ENCODE peak calls at places on chromosomes 5 and 9, in seven cellular contexts. V, J, K, N, T, B and P are unnamed samples. For H3K36me3 and H3K4me1, the result is how much of the 10 kb centered on the place peaks cover.

GRCh38 chr9:106980551-106981101 is 117.7 kb downstream of the ZNF462 start:
- DNase-seq in V (no peak), J (no peak), K (no peak), N (no peak), T (no peak), B (no peak), P (no peak)

GRCh38 chr9:112348257-112348992 is 15.0 kb upstream of the PTBP3 start:
- DNase-seq in V (peak), J (peak), K (no peak), N (peak), T (peak), B (peak), P (peak)

GRCh38 chr5:157212307-157212706 is 31.7 kb downstream of the ITK start:
- DNase-seq in V (no peak), J (no peak), K (no peak), N (no peak), T (no peak), B (no peak), P (no peak)

GRCh38 chr5:16849181-16849580 is 86.9 kb downstream of the MYO10 start:
- DNase-seq in V (no peak), J (no peak), K (no peak), N (no peak), T (no peak), B (no peak), P (no peak)

GRCh38 chr5:135253601-135254165 is 145.3 kb downstream of the MACROH2A1 start:
- DNase-seq in V (no peak), J (no peak), K (no peak), N (no peak), T (no peak), B (no peak), P (no peak)

GRCh38 chr5:14958196-14958595 is 86.6 kb upstream of the ANKH start:
- DNase-seq in V (no peak), J (no peak), K (no peak), N (no peak), T (no peak), B (no peak), P (no peak)

GRCh38 chr9:976805-977360 is 428 bp downstream of the DMRT3 start:
- DNase-seq in V (no peak), J (no peak), K (no peak), N (no peak), T (no peak), B (peak), P (no peak)

GRCh38 chr9:4796988-4797956 is 4.5 kb downstream of the RCL1 start:
- DNase-seq in V (no peak), J (no peak), K (peak), N (no peak), T (no peak), B (peak), P (peak)

GRCh38 chr9:111621895-111622480 is 9.1 kb upstream of the DNAJC25 start:
- DNase-seq in V (no peak), J (no peak), K (peak), N (no peak), T (no peak), B (peak), P (no peak)

GRCh38 chr9:105439428-105439827 is 8.4 kb upstream of the FSD1L start:
- DNase-seq in V (no peak), J (no peak), K (no peak), N (no peak), T (no peak), B (no peak), P (no peak)

GRCh38 chr5:56012281-56012963 is 17.7 kb upstream of the IL6ST start:
- DNase-seq in V (no peak), J (peak), K (no peak), N (no peak), T (no peak), B (no peak), P (peak)

GRCh38 chr9:38355526-38356120 is 36.9 kb upstream of the ALDH1B1 start:
- DNase-seq in V (no peak), J (no peak), K (no peak), N (no peak), T (no peak), B (no peak), P (no peak)

GRCh38 chr9:99377790-99378775 is 156.0 kb downstream of the SEC61B start:
- DNase-seq in V (no peak), J (no peak), K (no peak), N (no peak), T (no peak), B (peak), P (no peak)

GRCh38 chr5:39586185-39586584 is 161.4 kb upstream of the DAB2 start:
- DNase-seq in V (no peak), J (no peak), K (no peak), N (no peak), T (no peak), B (no peak), P (no peak)
- H3K36me3 ChIP-seq in V (under half), J (under half), K (under half), N (under half), T (under half), B (under half), P (under half)

GRCh38 chr9:77982985-77983662 is 48.5 kb downstream of the GNAQ start:
- DNase-seq in V (no peak), J (no peak), K (no peak), N (no peak), T (no peak), B (no peak), P (no peak)

GRCh38 chr9:77978086-77978781 is 53.4 kb downstream of the GNAQ start:
- DNase-seq in V (no peak), J (no peak), K (no peak), N (no peak), T (no peak), B (no peak), P (no peak)

GRCh38 chr9:77980622-77981021 is 51.0 kb downstream of the GNAQ start:
- DNase-seq in V (no peak), J (no peak), K (no peak), N (no peak), T (no peak), B (no peak), P (no peak)

GRCh38 chr9:77981907-77982306 is 49.7 kb downstream of the GNAQ start:
- DNase-seq in V (no peak), J (no peak), K (no peak), N (no peak), T (no peak), B (no peak), P (no peak)

GRCh38 chr9:77981332-77981731 is 50.3 kb downstream of the GNAQ start:
- DNase-seq in V (no peak), J (no peak), K (peak), N (no peak), T (no peak), B (peak), P (peak)
- H3K4me1 ChIP-seq in V (under half), J (half or more), K (under half), N (under half), T (under half), B (under half), P (half or more)

DNA sequence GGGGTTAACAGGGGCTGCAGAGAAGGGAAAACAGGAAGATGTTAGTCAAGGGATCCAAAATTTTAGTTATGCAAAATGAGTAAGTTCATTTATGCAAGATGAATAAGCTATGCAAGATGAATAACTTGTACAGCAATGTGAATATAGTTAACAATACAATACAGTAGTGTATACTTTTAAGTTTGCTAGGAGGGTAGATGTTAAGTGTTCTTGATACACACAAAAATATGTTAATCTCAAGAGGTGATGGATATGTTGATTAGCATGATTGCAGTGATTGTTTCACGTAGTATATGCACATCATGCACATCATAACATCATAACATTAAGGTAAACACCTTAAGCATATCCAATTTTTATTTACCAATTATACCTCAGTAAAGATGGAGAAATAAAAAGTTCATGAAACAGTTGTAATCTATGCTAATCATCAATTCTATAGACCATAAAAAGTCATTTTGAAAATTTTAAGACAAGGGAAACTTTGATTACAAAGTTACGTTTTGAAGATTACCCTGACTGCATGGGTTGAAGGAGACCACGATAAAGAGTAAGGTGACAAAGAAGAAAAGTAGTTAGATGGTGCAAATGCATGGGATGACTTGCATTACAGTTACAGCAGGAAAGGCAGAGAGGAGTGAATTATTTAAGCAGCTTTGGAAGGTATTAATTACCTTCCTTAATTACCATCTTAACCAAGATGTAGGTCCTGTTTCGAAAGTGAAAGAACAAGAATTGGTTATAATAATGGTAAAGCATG is 31.4 kb downstream of the FAM174A start:
- DNase-seq in V (no peak), J (no peak), K (no peak), N (no peak), T (no peak), B (no peak), P (no peak)
- H3K4me3 ChIP-seq in V (no peak), J (no peak), K (no peak), N (no peak), T (no peak), B (no peak), P (no peak)

DNA sequence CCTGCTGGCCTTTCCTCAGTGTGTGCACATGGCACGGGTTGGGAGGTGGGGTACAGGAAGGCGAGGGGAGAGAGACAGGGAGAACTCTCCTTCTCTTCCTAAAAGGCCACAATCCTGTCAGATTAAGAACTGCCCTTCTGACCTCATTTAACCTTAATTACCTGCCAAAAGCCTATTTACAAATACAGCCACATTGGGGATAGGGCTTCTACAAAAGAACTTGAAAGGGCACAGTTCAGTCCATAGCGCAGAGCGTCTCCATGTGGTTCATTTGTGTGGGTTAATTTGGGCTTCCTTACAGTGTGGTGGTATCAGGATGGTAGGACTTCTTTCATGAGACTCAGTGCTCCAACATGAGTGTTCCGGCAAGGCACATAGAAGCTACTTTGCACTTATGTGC is 46.7 kb downstream of the NLN start:
- DNase-seq in V (no peak), J (no peak), K (no peak), N (no peak), T (no peak), B (no peak), P (no peak)
- H3K36me3 ChIP-seq in V (under half), J (under half), K (under half), N (under half), T (under half), B (under half), P (under half)

DNA sequence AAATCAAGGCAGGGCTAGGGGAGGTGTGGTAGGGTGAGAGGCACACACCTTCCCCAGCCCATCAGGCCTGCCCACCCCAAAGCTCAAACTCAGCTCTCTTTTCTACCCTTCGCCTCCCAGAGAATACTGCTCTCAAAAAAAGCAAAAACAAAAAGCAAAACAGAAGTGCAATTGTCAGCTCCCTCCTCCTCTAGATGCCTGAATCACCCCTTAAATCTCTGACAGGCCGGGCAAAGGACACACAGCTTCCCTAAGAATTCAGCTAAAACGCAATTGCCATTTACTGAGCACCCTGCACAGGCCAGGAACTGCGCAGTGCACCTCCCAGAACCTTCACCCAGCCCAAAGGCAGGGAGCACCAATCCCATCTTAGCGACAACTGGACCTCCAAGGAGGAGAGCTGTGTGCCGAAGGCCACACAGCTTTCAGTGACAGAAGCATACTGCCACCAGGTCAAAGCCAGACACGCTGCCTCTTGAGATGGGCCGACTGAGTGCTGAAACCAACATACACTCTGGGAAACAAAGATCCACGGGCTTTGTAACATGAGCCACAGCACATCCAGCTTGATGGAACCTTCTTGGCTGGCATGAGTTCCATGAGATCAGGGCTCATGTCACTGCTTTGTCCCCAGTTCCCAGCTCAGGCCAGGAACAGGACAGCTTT is 53.4 kb upstream of the STXBP1 start:
- DNase-seq in V (no peak), J (no peak), K (no peak), N (no peak), T (no peak), B (no peak), P (no peak)
- H3K4me1 ChIP-seq in V (under half), J (half or more), K (half or more), N (half or more), T (under half), B (under half), P (under half)

DNA sequence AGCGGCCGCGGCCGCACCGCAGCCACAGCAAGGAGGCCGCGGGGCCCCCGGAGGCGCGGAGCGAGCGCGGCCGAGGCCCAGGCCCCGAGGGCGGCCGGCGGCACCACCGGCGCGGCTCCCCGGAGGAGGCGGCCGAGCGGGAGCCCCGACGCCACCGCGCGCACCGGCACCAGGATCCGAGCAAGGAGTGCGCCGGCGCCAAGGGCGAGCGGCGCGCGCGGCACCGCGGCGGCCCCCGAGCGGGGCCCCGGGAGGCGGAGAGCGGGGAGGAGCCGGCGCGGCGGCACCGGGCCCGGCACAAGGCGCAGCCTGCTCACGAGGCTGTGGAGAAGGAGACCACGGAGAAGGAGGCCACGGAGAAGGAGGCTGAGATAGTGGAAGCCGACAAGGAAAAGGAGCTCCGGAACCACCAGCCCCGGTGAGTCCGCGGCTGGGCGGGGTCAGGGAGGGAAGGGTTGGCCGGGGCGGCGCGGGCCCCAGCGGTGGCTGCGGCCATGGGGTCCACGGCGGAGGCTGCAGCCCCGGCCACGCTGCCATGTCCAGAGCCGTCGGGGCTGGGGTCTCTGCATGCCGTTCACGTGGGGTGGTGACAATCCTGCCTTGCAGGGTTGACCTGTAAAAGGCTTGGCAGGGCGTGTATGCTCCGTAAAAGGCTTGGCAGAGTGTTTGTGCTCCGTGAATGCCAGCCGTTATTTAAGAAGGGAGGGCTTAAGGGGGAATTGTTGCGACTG is 146.0 kb downstream of the CACNA1B start:
- DNase-seq in V (peak), J (no peak), K (peak), N (peak), T (no peak), B (peak), P (no peak)
- H3K4me3 ChIP-seq in V (no peak), J (peak), K (no peak), N (peak), T (no peak), B (peak), P (no peak)

DNA sequence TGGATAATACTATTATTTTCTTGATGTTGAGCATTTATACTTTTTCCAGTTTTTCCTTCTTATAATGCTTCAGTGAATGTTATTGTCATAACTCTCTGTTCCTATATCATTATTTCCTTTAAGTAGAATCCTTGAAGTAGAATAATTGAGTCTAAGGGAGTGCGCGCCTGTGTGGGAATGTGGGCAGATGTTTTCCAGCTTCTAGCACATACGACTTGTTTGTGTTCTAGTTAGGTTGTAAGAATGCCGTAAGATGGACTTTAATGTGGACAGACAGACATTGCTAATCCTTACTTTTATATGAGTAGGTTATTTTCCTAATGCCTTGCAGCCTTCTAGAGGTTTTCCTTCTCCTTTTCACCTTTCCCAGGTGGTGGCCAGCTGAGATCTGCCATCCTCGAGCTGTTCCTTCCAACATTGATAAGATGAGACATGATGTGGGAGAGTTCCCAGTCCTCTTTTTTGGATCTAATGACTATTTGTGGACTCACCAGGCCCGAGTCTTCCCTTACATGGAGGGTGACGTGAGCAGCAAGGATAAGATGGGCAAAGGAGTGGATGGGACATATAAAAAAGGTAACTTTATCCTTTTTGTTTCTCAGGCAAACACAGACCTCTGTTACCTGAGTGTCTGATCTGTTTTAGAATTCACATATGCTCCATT is 34.2 kb downstream of the RAB24 start:
- DNase-seq in V (no peak), J (no peak), K (no peak), N (no peak), T (no peak), B (no peak), P (no peak)
- H3K36me3 ChIP-seq in V (under half), J (half or more), K (half or more), N (under half), T (half or more), B (under half), P (under half)

GRCh38 chr5:149544199-149544472 is 7.1 kb downstream of the CSNK1A1 start:
- DNase-seq in V (no peak), J (no peak), K (no peak), N (no peak), T (no peak), B (no peak), P (no peak)
- H3K4me1 ChIP-seq in V (under half), J (half or more), K (under half), N (under half), T (half or more), B (under half), P (half or more)